ENCODE peak calls at places on chromosomes 16 and 17, in nine cellular contexts. One of them, this sample, is unnamed.

GRCh38 chr17:4690745-4691144 is 13.2 kb downstream of the PELP1 start:
- DNase-seq in stimulated activated CD8-positive, alpha-beta memory T cell treated with anti-CD3 and anti-CD28 coated beads, Interleukin-12 subunit alpha, Interleukin-12 subunit beta, amount 100 ng/mL, for 4 hours: no peak
- DNase-seq in AG09309: no peak
- DNase-seq in mesenchymal stem cell: no peak
- DNase-seq in stimulated activated CD4-positive, alpha-beta T cell treated with anti-CD3 and anti-CD28 coated beads, Interleukin-1b, Interleukin-23, amount 100 ng/mL, for 1 hour: no peak
- DNase-seq in AG09319: no peak
- DNase-seq in nucleus accumbens: no peak
- DNase-seq in A549: no peak
- DNase-seq in lower leg skin: no peak
- DNase-seq in this sample: no peak

GRCh38 chr17:44932526-44933097 is 15.0 kb downstream of the KIF18B start:
- DNase-seq in stimulated activated CD8-positive, alpha-beta memory T cell treated with anti-CD3 and anti-CD28 coated beads, Interleukin-12 subunit alpha, Interleukin-12 subunit beta, amount 100 ng/mL, for 4 hours: no peak
- DNase-seq in AG09309: no peak
- DNase-seq in mesenchymal stem cell: no peak
- DNase-seq in stimulated activated CD4-positive, alpha-beta T cell treated with anti-CD3 and anti-CD28 coated beads, Interleukin-1b, Interleukin-23, amount 100 ng/mL, for 1 hour: no peak
- DNase-seq in AG09319: no peak
- DNase-seq in nucleus accumbens: no peak
- DNase-seq in A549: no peak
- DNase-seq in lower leg skin: no peak
- DNase-seq in this sample: peak

GRCh38 chr17:66525338-66525737 is 222.9 kb downstream of the PRKCA start:
- DNase-seq in stimulated activated CD8-positive, alpha-beta memory T cell treated with anti-CD3 and anti-CD28 coated beads, Interleukin-12 subunit alpha, Interleukin-12 subunit beta, amount 100 ng/mL, for 4 hours: no peak
- DNase-seq in AG09309: no peak
- DNase-seq in mesenchymal stem cell: no peak
- DNase-seq in stimulated activated CD4-positive, alpha-beta T cell treated with anti-CD3 and anti-CD28 coated beads, Interleukin-1b, Interleukin-23, amount 100 ng/mL, for 1 hour: no peak
- DNase-seq in AG09319: no peak
- DNase-seq in nucleus accumbens: no peak
- DNase-seq in A549: no peak
- DNase-seq in lower leg skin: no peak
- DNase-seq in this sample: no peak

GRCh38 chr16:57711993-57712392 is 17.4 kb downstream of the DRC7 start:
- DNase-seq in stimulated activated CD8-positive, alpha-beta memory T cell treated with anti-CD3 and anti-CD28 coated beads, Interleukin-12 subunit alpha, Interleukin-12 subunit beta, amount 100 ng/mL, for 4 hours: no peak
- DNase-seq in AG09309: no peak
- DNase-seq in mesenchymal stem cell: no peak
- DNase-seq in stimulated activated CD4-positive, alpha-beta T cell treated with anti-CD3 and anti-CD28 coated beads, Interleukin-1b, Interleukin-23, amount 100 ng/mL, for 1 hour: no peak
- DNase-seq in AG09319: no peak
- DNase-seq in nucleus accumbens: no peak
- DNase-seq in A549: no peak
- DNase-seq in lower leg skin: no peak
- DNase-seq in this sample: no peak

GRCh38 chr16:88014954-88015805 is 63.9 kb downstream of the BANP start:
- DNase-seq in stimulated activated CD8-positive, alpha-beta memory T cell treated with anti-CD3 and anti-CD28 coated beads, Interleukin-12 subunit alpha, Interleukin-12 subunit beta, amount 100 ng/mL, for 4 hours: no peak
- DNase-seq in AG09309: no peak
- DNase-seq in mesenchymal stem cell: no peak
- DNase-seq in stimulated activated CD4-positive, alpha-beta T cell treated with anti-CD3 and anti-CD28 coated beads, Interleukin-1b, Interleukin-23, amount 100 ng/mL, for 1 hour: no peak
- DNase-seq in AG09319: no peak
- DNase-seq in nucleus accumbens: no peak
- DNase-seq in A549: no peak
- DNase-seq in lower leg skin: peak
- DNase-seq in this sample: no peak

GRCh38 chr17:64154321-64155089 is 24.6 kb upstream of the ERN1 start:
- DNase-seq in stimulated activated CD8-positive, alpha-beta memory T cell treated with anti-CD3 and anti-CD28 coated beads, Interleukin-12 subunit alpha, Interleukin-12 subunit beta, amount 100 ng/mL, for 4 hours: no peak
- DNase-seq in AG09309: no peak
- DNase-seq in mesenchymal stem cell: no peak
- DNase-seq in stimulated activated CD4-positive, alpha-beta T cell treated with anti-CD3 and anti-CD28 coated beads, Interleukin-1b, Interleukin-23, amount 100 ng/mL, for 1 hour: no peak
- DNase-seq in AG09319: no peak
- DNase-seq in nucleus accumbens: peak
- DNase-seq in A549: no peak
- DNase-seq in lower leg skin: peak
- DNase-seq in this sample: peak

GRCh38 chr17:50634915-50635719 is 436 bp downstream of the ABCC3 start:
- DNase-seq in stimulated activated CD8-positive, alpha-beta memory T cell treated with anti-CD3 and anti-CD28 coated beads, Interleukin-12 subunit alpha, Interleukin-12 subunit beta, amount 100 ng/mL, for 4 hours: no peak
- DNase-seq in AG09309: no peak
- DNase-seq in mesenchymal stem cell: no peak
- DNase-seq in stimulated activated CD4-positive, alpha-beta T cell treated with anti-CD3 and anti-CD28 coated beads, Interleukin-1b, Interleukin-23, amount 100 ng/mL, for 1 hour: no peak
- DNase-seq in AG09319: no peak
- DNase-seq in nucleus accumbens: no peak
- DNase-seq in A549: no peak
- DNase-seq in lower leg skin: no peak
- DNase-seq in this sample: no peak

GRCh38 chr17:50218071-50218759 is 16.8 kb upstream of the COL1A1 start:
- DNase-seq in stimulated activated CD8-positive, alpha-beta memory T cell treated with anti-CD3 and anti-CD28 coated beads, Interleukin-12 subunit alpha, Interleukin-12 subunit beta, amount 100 ng/mL, for 4 hours: no peak
- DNase-seq in AG09309: no peak
- DNase-seq in mesenchymal stem cell: peak
- DNase-seq in stimulated activated CD4-positive, alpha-beta T cell treated with anti-CD3 and anti-CD28 coated beads, Interleukin-1b, Interleukin-23, amount 100 ng/mL, for 1 hour: no peak
- DNase-seq in AG09319: no peak
- DNase-seq in nucleus accumbens: no peak
- DNase-seq in A549: no peak
- DNase-seq in lower leg skin: no peak
- DNase-seq in this sample: no peak

GRCh38 chr17:82613283-82614094 is 34.8 kb downstream of the WDR45B start:
- DNase-seq in stimulated activated CD8-positive, alpha-beta memory T cell treated with anti-CD3 and anti-CD28 coated beads, Interleukin-12 subunit alpha, Interleukin-12 subunit beta, amount 100 ng/mL, for 4 hours: no peak
- DNase-seq in AG09309: no peak
- DNase-seq in mesenchymal stem cell: no peak
- DNase-seq in stimulated activated CD4-positive, alpha-beta T cell treated with anti-CD3 and anti-CD28 coated beads, Interleukin-1b, Interleukin-23, amount 100 ng/mL, for 1 hour: no peak
- DNase-seq in AG09319: no peak
- DNase-seq in nucleus accumbens: no peak
- DNase-seq in A549: no peak
- DNase-seq in lower leg skin: no peak
- DNase-seq in this sample: no peak

GRCh38 chr17:50560185-50560824 is at the start of gene CACNA1G:
- DNase-seq in stimulated activated CD8-positive, alpha-beta memory T cell treated with anti-CD3 and anti-CD28 coated beads, Interleukin-12 subunit alpha, Interleukin-12 subunit beta, amount 100 ng/mL, for 4 hours: peak
- DNase-seq in AG09309: no peak
- DNase-seq in mesenchymal stem cell: peak
- DNase-seq in stimulated activated CD4-positive, alpha-beta T cell treated with anti-CD3 and anti-CD28 coated beads, Interleukin-1b, Interleukin-23, amount 100 ng/mL, for 1 hour: peak
- DNase-seq in AG09319: no peak
- DNase-seq in nucleus accumbens: peak
- DNase-seq in A549: peak
- DNase-seq in lower leg skin: peak
- DNase-seq in this sample: peak

GRCh38 chr17:75587718-75588545 is at the start of gene MYO15B:
- DNase-seq in stimulated activated CD8-positive, alpha-beta memory T cell treated with anti-CD3 and anti-CD28 coated beads, Interleukin-12 subunit alpha, Interleukin-12 subunit beta, amount 100 ng/mL, for 4 hours: peak
- DNase-seq in AG09309: no peak
- DNase-seq in mesenchymal stem cell: peak
- DNase-seq in stimulated activated CD4-positive, alpha-beta T cell treated with anti-CD3 and anti-CD28 coated beads, Interleukin-1b, Interleukin-23, amount 100 ng/mL, for 1 hour: peak
- DNase-seq in AG09319: no peak
- DNase-seq in nucleus accumbens: peak
- DNase-seq in A549: no peak
- DNase-seq in lower leg skin: peak
- DNase-seq in this sample: peak

GRCh38 chr17:50882851-50883250 is 16.7 kb upstream of the TOB1 start:
- DNase-seq in stimulated activated CD8-positive, alpha-beta memory T cell treated with anti-CD3 and anti-CD28 coated beads, Interleukin-12 subunit alpha, Interleukin-12 subunit beta, amount 100 ng/mL, for 4 hours: no peak
- DNase-seq in AG09309: no peak
- DNase-seq in mesenchymal stem cell: peak
- DNase-seq in stimulated activated CD4-positive, alpha-beta T cell treated with anti-CD3 and anti-CD28 coated beads, Interleukin-1b, Interleukin-23, amount 100 ng/mL, for 1 hour: no peak
- DNase-seq in AG09319: no peak
- DNase-seq in nucleus accumbens: no peak
- DNase-seq in A549: peak
- DNase-seq in lower leg skin: no peak
- DNase-seq in this sample: no peak